ENCODE peak calls at places on chromosomes 12 and 14, in ten cellular contexts. I is substantia nigra; O is activated naive CD4-positive, alpha-beta T cell treated with anti-CD3 and anti-CD28 coated beads for 36 hours; P is NCI-H345; K is amygdala; R is iris pigment epithelial cell; H is activated T-cell treated with anti-CD3 and anti-CD28 coated beads, Interleukin-2, amount 50 U/mL, for 4 hours; V is HT1080; C is EL; N is NCI-H748 treated with DMSO at 0.1 percent for 48 hours. W is an unnamed sample.

GRCh38 chr12:52270541-52271070 is 3.8 kb upstream of the KRT86 start:
- DNase-seq in I (no peak), O (no peak), P (no peak), K (no peak), R (no peak), H (no peak), V (no peak), C (no peak), N (no peak), W (no peak)

GRCh38 chr12:95653761-95654546 is 102.7 kb upstream of the USP44 start:
- DNase-seq in I (no peak), O (no peak), P (no peak), K (no peak), R (peak; percentile 81), H (no peak), V (peak; percentile 26), C (peak; percentile 94), N (no peak), W (peak; percentile 88)

GRCh38 chr14:95210699-95211098 is 53.4 kb upstream of the DICER1 start:
- DNase-seq in I (no peak), O (no peak), P (no peak), K (no peak), R (no peak), H (no peak), V (no peak), C (no peak), N (no peak), W (no peak)

GRCh38 chr14:35557221-35557747 is 23.3 kb downstream of the INSM2 start:
- DNase-seq in I (no peak), O (no peak), P (no peak), K (no peak), R (no peak), H (no peak), V (no peak), C (no peak), N (no peak), W (no peak)

GRCh38 chr14:66827182-66827581 is 319.2 kb downstream of the GPHN start:
- DNase-seq in I (no peak), O (no peak), P (no peak), K (no peak), R (no peak), H (no peak), V (no peak), C (no peak), N (no peak), W (no peak)

GRCh38 chr12:24172031-24172772 is 222.7 kb upstream of the SOX5 start:
- DNase-seq in I (no peak), O (no peak), P (no peak), K (no peak), R (no peak), H (no peak), V (no peak), C (no peak), N (no peak), W (no peak)

GRCh38 chr14:89899917-89900680 is 54.4 kb downstream of the EFCAB11 start:
- DNase-seq in I (no peak), O (peak; percentile 16), P (no peak), K (no peak), R (peak; percentile 41), H (no peak), V (no peak), C (peak; percentile 41), N (no peak), W (peak; percentile 25)

GRCh38 chr12:98572010-98572409 is 21.5 kb upstream of the SLC25A3 start:
- DNase-seq in I (no peak), O (no peak), P (no peak), K (no peak), R (no peak), H (no peak), V (no peak), C (no peak), N (no peak), W (no peak)

GRCh38 chr14:99654235-99655000 is 9.5 kb downstream of the HHIPL1 start:
- DNase-seq in I (no peak), O (peak; percentile 14), P (no peak), K (no peak), R (peak; percentile 94), H (no peak), V (peak; percentile 52), C (peak; percentile 59), N (no peak), W (peak; percentile 49)

GRCh38 chr14:27392153-27392552 is 794.3 kb upstream of the NOVA1 start:
- DNase-seq in I (no peak), O (no peak), P (no peak), K (no peak), R (peak; percentile 47), H (no peak), V (peak; percentile 81), C (no peak), N (no peak), W (no peak)

GRCh38 chr14:95206534-95206933 is 49.2 kb upstream of the DICER1 start:
- DNase-seq in I (no peak), O (no peak), P (no peak), K (no peak), R (peak; percentile 87), H (no peak), V (no peak), C (no peak), N (no peak), W (no peak)

GRCh38 chr12:11839093-11839641 is 189.7 kb downstream of the ETV6 start:
- DNase-seq in I (no peak), O (no peak), P (peak; percentile 92), K (no peak), R (peak; percentile 73), H (no peak), V (peak; percentile 93), C (peak; percentile 55), N (no peak), W (peak; percentile 78)

GRCh38 chr14:101721951-101722661 is 39.4 kb upstream of the PPP2R5C start:
- DNase-seq in I (no peak), O (peak; percentile 88), P (no peak), K (no peak), R (peak; percentile 69), H (peak; percentile 69), V (peak; percentile 98), C (peak; percentile 92), N (no peak), W (peak; percentile 89)

GRCh38 chr12:49050507-49051372 is 9.9 kb downstream of the KMT2D start:
- DNase-seq in I (no peak), O (no peak), P (no peak), K (no peak), R (no peak), H (no peak), V (no peak), C (no peak), N (no peak), W (no peak)

GRCh38 chr12:13215056-13215455 is 18.5 kb downstream of the EMP1 start:
- DNase-seq in I (no peak), O (no peak), P (no peak), K (no peak), R (no peak), H (no peak), V (no peak), C (no peak), N (no peak), W (no peak)

GRCh38 chr14:105502446-105503295 is 11.6 kb downstream of the TEDC1 start:
- DNase-seq in I (no peak), O (no peak), P (no peak), K (no peak), R (no peak), H (no peak), V (no peak), C (no peak), N (no peak), W (no peak)

GRCh38 chr12:768434-768833 is 16.1 kb downstream of the WNK1 start:
- DNase-seq in I (no peak), O (no peak), P (no peak), K (no peak), R (no peak), H (no peak), V (no peak), C (no peak), N (no peak), W (no peak)

GRCh38 chr12:93918262-93918661 is 230.1 kb upstream of the PLXNC1 start:
- DNase-seq in I (no peak), O (no peak), P (no peak), K (no peak), R (peak; percentile 72), H (no peak), V (no peak), C (peak; percentile 76), N (no peak), W (peak; percentile 91)

GRCh38 chr12:23098110-23099049 is 473.4 kb downstream of the ETNK1 start:
- DNase-seq in I (no peak), O (no peak), P (no peak), K (no peak), R (no peak), H (no peak), V (no peak), C (no peak), N (peak; percentile 80), W (no peak)

GRCh38 chr12:55760663-55761062 is 17.7 kb downstream of the GDF11 start:
- DNase-seq in I (no peak), O (peak; percentile 72), P (no peak), K (no peak), R (peak; percentile 38), H (no peak), V (no peak), C (no peak), N (no peak), W (no peak)

GRCh38 chr12:113589437-113589836 is 117.8 kb upstream of the LHX5 start:
- DNase-seq in I (no peak), O (no peak), P (no peak), K (no peak), R (no peak), H (no peak), V (no peak), C (no peak), N (no peak), W (no peak)

GRCh38 chr12:77299910-77300772 is 234.8 kb upstream of the E2F7 start:
- DNase-seq in I (no peak), O (no peak), P (no peak), K (no peak), R (peak; percentile 81), H (no peak), V (peak; percentile 81), C (peak; percentile 72), N (no peak), W (peak; percentile 59)

GRCh38 chr12:129075451-129076208 is 222.4 kb downstream of the GLT1D1 start:
- DNase-seq in I (no peak), O (no peak), P (peak; percentile 40), K (no peak), R (no peak), H (no peak), V (no peak), C (no peak), N (peak; percentile 30), W (no peak)

GRCh38 chr12:5503774-5504173 is 71.9 kb downstream of the NTF3 start:
- DNase-seq in I (no peak), O (no peak), P (peak; percentile 7), K (no peak), R (no peak), H (no peak), V (no peak), C (no peak), N (no peak), W (peak; percentile 11)

GRCh38 chr14:38070213-38070612 is 137.5 kb upstream of the SSTR1 start:
- DNase-seq in I (no peak), O (no peak), P (no peak), K (no peak), R (no peak), H (no peak), V (no peak), C (no peak), N (no peak), W (no peak)

GRCh38 chr14:96077983-96078686 is 39.0 kb downstream of the C14orf132 start:
- DNase-seq in I (no peak), O (peak; percentile 26), P (no peak), K (no peak), R (no peak), H (no peak), V (no peak), C (no peak), N (no peak), W (no peak)

GRCh38 chr12:69084816-69085215 is 151.8 kb upstream of the CPM start:
- DNase-seq in I (no peak), O (no peak), P (no peak), K (no peak), R (no peak), H (no peak), V (no peak), C (no peak), N (no peak), W (no peak)

GRCh38 chr12:121628037-121628436 is 1.7 kb downstream of the ORAI1 start:
- DNase-seq in I (no peak), O (peak; percentile 25), P (no peak), K (no peak), R (no peak), H (no peak), V (no peak), C (peak; percentile 56), N (no peak), W (no peak)